ENCODE peak calls at places on chromosomes 4 and X, in six cellular contexts. E is fibroblast of the aortic adventitia, Z is ascending aorta, H is cardiac muscle cell, S is endothelial cell of umbilical vein, B is lower lobe of right lung. N is an unnamed sample.

GRCh38 chr4:70334681-70335080 is at the start of gene CABS1:
- DNase-seq in E (no peak), Z (no peak), H (no peak), S (no peak), B (no peak), N (no peak)

GRCh38 chrX:149004936-149005335 is 500.2 kb downstream of the IDS start:
- DNase-seq in E (no peak), Z (no peak), H (no peak), S (no peak), B (no peak), N (no peak)

GRCh38 chr4:42262701-42263490 is 110.4 kb upstream of the BEND4 start:
- DNase-seq in E (no peak), Z (no peak), H (no peak), S (peak; percentile 72), B (no peak), N (no peak)

GRCh38 chr4:176150283-176150682 is 45.1 kb downstream of the SPATA4 start:
- DNase-seq in E (peak; percentile 65), Z (no peak), H (peak; percentile 45), S (peak; percentile 20), B (no peak), N (no peak)

GRCh38 chrX:135707880-135708279 is 5.6 kb upstream of the CT45A1 start:
- DNase-seq in E (no peak), Z (no peak), H (peak; percentile 8), S (peak; percentile 7), B (no peak), N (no peak)

GRCh38 chr4:82500106-82500738 is 61.6 kb downstream of the TMEM150C start:
- DNase-seq in E (peak; percentile 53), Z (no peak), H (no peak), S (no peak), B (no peak), N (no peak)

GRCh38 chr4:65559270-65559669 is 111.0 kb downstream of the EPHA5 start:
- DNase-seq in E (no peak), Z (no peak), H (no peak), S (no peak), B (no peak), N (no peak)

GRCh38 chr4:76017056-76017686 is 6.1 kb downstream of the CXCL10 start:
- DNase-seq in E (no peak), Z (no peak), H (no peak), S (no peak), B (no peak), N (no peak)

GRCh38 chrX:13283512-13283911 is 36.3 kb downstream of the ATXN3L start:
- DNase-seq in E (peak; percentile 62), Z (no peak), H (no peak), S (no peak), B (no peak), N (no peak)

GRCh38 chrX:129622757-129623301 is 31.9 kb downstream of the APLN start:
- DNase-seq in E (peak; percentile 49), Z (no peak), H (no peak), S (peak; percentile 85), B (no peak), N (no peak)

GRCh38 chr4:77047037-77047436 is 28.8 kb downstream of the CCNI start:
- DNase-seq in E (peak; percentile 37), Z (no peak), H (no peak), S (peak; percentile 31), B (no peak), N (no peak)

GRCh38 chr4:2696423-2696822 is 59.7 kb downstream of the TNIP2 start:
- DNase-seq in E (no peak), Z (no peak), H (no peak), S (no peak), B (no peak), N (no peak)

GRCh38 chr4:45971108-45971507 is 152.7 kb downstream of the GABRG1 start:
- DNase-seq in E (no peak), Z (no peak), H (no peak), S (no peak), B (no peak), N (peak; percentile 53)

GRCh38 chrX:102957751-102958150 is 20.7 kb downstream of the RAB40AL start:
- DNase-seq in E (peak; percentile 38), Z (no peak), H (no peak), S (no peak), B (no peak), N (no peak)

GRCh38 chr4:153004106-153004881 is 68.2 kb downstream of the FHDC1 start:
- DNase-seq in E (no peak), Z (no peak), H (no peak), S (no peak), B (no peak), N (no peak)

GRCh38 chr4:48909697-48910096 is 3.1 kb upstream of the OCIAD2 start:
- DNase-seq in E (peak; percentile 96), Z (peak; percentile 79), H (no peak), S (peak; percentile 93), B (no peak), N (peak; percentile 94)

GRCh38 chr4:141654098-141654497 is 17.7 kb downstream of the IL15 start:
- DNase-seq in E (peak; percentile 89), Z (peak; percentile 69), H (peak; percentile 30), S (peak; percentile 82), B (peak; percentile 43), N (no peak)

GRCh38 chr4:37803348-37803973 is 23.0 kb upstream of the PGM2 start:
- DNase-seq in E (peak; percentile 80), Z (no peak), H (peak; percentile 61), S (peak; percentile 74), B (no peak), N (no peak)

GRCh38 chrX:43971966-43972961 is 926 bp downstream of the NDP start:
- DNase-seq in E (peak; percentile 30), Z (no peak), H (no peak), S (peak; percentile 40), B (no peak), N (no peak)

GRCh38 chrX:75648803-75649588 is 126.2 kb upstream of the ZDHHC15 start:
- DNase-seq in E (no peak), Z (no peak), H (no peak), S (no peak), B (no peak), N (no peak)

GRCh38 chrX:57286507-57287251 is at the start of gene FAAH2:
- DNase-seq in E (no peak), Z (no peak), H (peak; percentile 10), S (peak; percentile 1), B (peak; percentile 78), N (no peak)

GRCh38 chr4:76226418-76226817 is 12.8 kb upstream of the SCARB2 start:
- DNase-seq in E (no peak), Z (no peak), H (no peak), S (no peak), B (no peak), N (no peak)

GRCh38 chr4:26197018-26197779 is 123.6 kb upstream of the RBPJ start:
- DNase-seq in E (peak; percentile 97), Z (peak; percentile 65), H (no peak), S (no peak), B (no peak), N (peak; percentile 66)

DNA sequence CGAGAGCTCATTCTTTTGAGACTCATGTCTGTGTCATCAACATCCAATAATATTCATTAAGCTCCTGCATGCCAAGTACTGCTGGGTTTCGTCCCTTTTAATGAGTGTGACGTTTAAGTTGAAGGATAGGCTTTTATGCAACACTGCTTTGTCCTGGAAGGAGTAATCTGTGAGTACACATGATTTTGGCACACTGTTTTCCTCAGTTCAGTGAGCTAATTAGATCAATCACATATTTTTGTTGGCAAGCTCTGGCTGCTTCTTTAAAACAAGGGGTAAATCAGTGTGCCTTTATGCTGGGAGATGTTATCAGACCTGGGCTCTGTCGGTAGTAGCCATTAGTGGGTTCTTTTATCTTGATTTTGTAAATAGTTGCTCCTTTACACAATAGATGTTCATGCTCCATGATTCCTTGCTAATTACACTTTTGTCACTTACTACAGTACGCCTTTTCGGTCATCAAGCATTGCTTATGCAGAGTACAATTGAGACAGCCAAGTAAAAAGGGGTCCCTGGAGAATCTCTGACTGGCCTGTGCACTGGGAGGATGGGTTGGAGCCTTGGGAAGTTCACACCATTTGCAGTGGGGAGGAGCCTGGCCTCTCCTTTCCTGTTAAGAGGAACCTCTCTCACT is 132.6 kb downstream of the FHIP1A start:
- DNase-seq in E (peak; percentile 79), Z (no peak), H (no peak), S (peak; percentile 36), B (no peak), N (peak; percentile 100)
- H3K4me3 ChIP-seq in E (no peak overlapping the region), Z (no peak overlapping the region), H (no peak overlapping the region), S (no peak overlapping the region), B (no peak overlapping the region), N (peak overlapping the region; percentile 2)

DNA sequence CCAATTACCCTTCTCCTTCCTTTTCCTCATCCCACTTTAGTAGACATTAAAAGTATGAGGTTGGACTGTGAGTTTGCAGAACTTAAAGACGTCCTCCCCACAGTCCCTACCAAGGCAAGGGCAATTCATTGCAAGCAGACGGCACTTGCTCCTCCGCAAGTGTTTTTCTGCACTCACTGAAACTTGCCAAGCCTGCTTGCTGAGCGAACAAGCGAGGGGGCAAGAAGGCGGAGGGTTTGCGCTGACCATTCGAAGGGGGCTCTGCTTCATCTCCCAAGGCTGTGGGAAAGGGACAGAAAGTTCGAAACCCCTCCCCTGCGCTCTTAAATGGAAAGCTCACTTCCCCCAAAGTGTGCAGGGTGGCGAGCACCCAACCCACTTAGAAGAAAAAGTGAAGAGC is 1.5 kb downstream of the MID1 start:
- DNase-seq in E (peak; percentile 29), Z (no peak), H (peak; percentile 27), S (peak; percentile 48), B (no peak), N (no peak)
- H3K4me3 ChIP-seq in E (peak overlapping the region; percentile 71), Z (peak overlapping the region; percentile 61), H (peak overlapping the region; percentile 46), S (peak overlapping the region; percentile 94), B (peak overlapping the region; percentile 60), N (peak overlapping the region; percentile 77)

GRCh38 chr4:53906786-53907185 is 157.6 kb downstream of the CHIC2 start:
- DNase-seq in E (peak; percentile 47), Z (no peak), H (peak; percentile 62), S (no peak), B (no peak), N (no peak)

GRCh38 chr4:53905935-53906377 is 158.4 kb downstream of the CHIC2 start:
- DNase-seq in E (peak; percentile 88), Z (no peak), H (peak; percentile 73), S (no peak), B (no peak), N (peak; percentile 39)

GRCh38 chr4:53902786-53903185 is 161.6 kb downstream of the CHIC2 start:
- DNase-seq in E (no peak), Z (no peak), H (no peak), S (no peak), B (no peak), N (no peak)

GRCh38 chr4:53907772-53908171 is 156.6 kb downstream of the CHIC2 start:
- DNase-seq in E (no peak), Z (no peak), H (no peak), S (no peak), B (no peak), N (no peak)

GRCh38 chr4:53905281-53905934 is 159.0 kb downstream of the CHIC2 start:
- DNase-seq in E (peak; percentile 73), Z (no peak), H (no peak), S (no peak), B (no peak), N (no peak)
- H3K4me3 ChIP-seq in E (no peak overlapping the region), Z (peak overlapping the region; percentile 59), H (no peak overlapping the region), S (no peak overlapping the region), B (no peak overlapping the region), N (no peak overlapping the region)

GRCh38 chr4:91258326-91258725 is 1045.4 kb upstream of the GRID2 start:
- DNase-seq in E (no peak), Z (no peak), H (no peak), S (no peak), B (no peak), N (no peak)

GRCh38 chr4:91256751-91257150 is 1047.0 kb upstream of the GRID2 start:
- DNase-seq in E (no peak), Z (no peak), H (no peak), S (no peak), B (no peak), N (no peak)

GRCh38 chr4:91257721-91258120 is 1046.0 kb upstream of the GRID2 start:
- DNase-seq in E (no peak), Z (no peak), H (no peak), S (no peak), B (no peak), N (no peak)

GRCh38 chr4:91256043-91256442 is 1047.7 kb upstream of the GRID2 start:
- DNase-seq in E (no peak), Z (no peak), H (no peak), S (no peak), B (no peak), N (no peak)
- H3K4me3 ChIP-seq in E (no peak overlapping the region), Z (no peak overlapping the region), H (no peak overlapping the region), S (no peak overlapping the region), B (no peak overlapping the region), N (no peak overlapping the region)

N was measured in retinal pigment epithelial cell.